ENCODE peak calls at places on chromosomes 7 and 10, in seven cellular contexts. X, H, O, Z, V, N and L are unnamed samples. For H3K9me3, the result is how much of the 10 kb centered on the place peaks cover.

GRCh38 chr7:111796671-111797070 is 234.4 kb upstream of the IMMP2L start:
- DNase-seq in Z (no peak), V (peak), O (no peak), N (no peak), H (peak), X (peak), L (no peak)

GRCh38 chr7:14836571-14837189 is 65.9 kb downstream of the DGKB start:
- DNase-seq in N (peak), O (no peak), Z (no peak), V (peak), H (no peak), X (no peak), L (no peak)

GRCh38 chr10:88270871-88271713 is 312.0 kb downstream of the RNLS start:
- DNase-seq in N (no peak), Z (no peak), O (no peak), H (no peak), X (peak), V (no peak), L (no peak)

GRCh38 chr7:6232534-6232933 is 39.9 kb downstream of the CYTH3 start:
- DNase-seq in O (peak), H (no peak), X (peak), V (no peak), Z (no peak), N (peak), L (no peak)

GRCh38 chr7:105377903-105378302 is 10.8 kb downstream of the SRPK2 start:
- DNase-seq in H (no peak), N (no peak), X (no peak), V (no peak), O (no peak), Z (no peak), L (no peak)

GRCh38 chr10:48363617-48364355 is 57.3 kb downstream of the MAPK8 start:
- DNase-seq in N (peak), Z (no peak), V (peak), X (peak), H (peak), O (no peak), L (peak)

GRCh38 chr10:3470191-3470590 is 297.6 kb upstream of the PITRM1 start:
- DNase-seq in O (no peak), Z (no peak), N (no peak), X (no peak), H (no peak), V (no peak), L (no peak)

GRCh38 chr7:124758327-124758726 is 7.3 kb downstream of the GPR37 start:
- DNase-seq in H (no peak), Z (no peak), V (no peak), N (no peak), X (no peak), O (no peak), L (no peak)

GRCh38 chr10:20623561-20623960 is 273.6 kb downstream of the NEBL start:
- DNase-seq in V (no peak), O (no peak), H (no peak), X (no peak), N (no peak), Z (no peak), L (no peak)

GRCh38 chr7:1348096-1348835 is 111.0 kb downstream of the MICALL2 start:
- DNase-seq in V (no peak), X (no peak), O (peak), N (no peak), H (no peak), Z (no peak), L (no peak)

GRCh38 chr7:108093903-108094302 is 36.3 kb downstream of the LAMB4 start:
- DNase-seq in V (no peak), O (no peak), H (no peak), X (no peak), N (no peak), Z (no peak), L (no peak)

GRCh38 chr10:22927163-22927562 is 690 bp upstream of the ARMC3 start:
- DNase-seq in V (no peak), O (no peak), H (no peak), N (no peak), X (no peak), Z (no peak), L (no peak)

GRCh38 chr10:12547301-12547771 is 198.0 kb downstream of the CAMK1D start:
- DNase-seq in H (no peak), V (no peak), X (no peak), N (no peak), O (no peak), Z (no peak), L (no peak)

GRCh38 chr7:20235303-20235702 is 18.1 kb upstream of the MACC1 start:
- DNase-seq in X (no peak), O (no peak), H (no peak), Z (no peak), V (no peak), N (no peak), L (no peak)

GRCh38 chr7:7795203-7795602 is 76.8 kb upstream of the RPA3 start:
- DNase-seq in V (no peak), Z (no peak), X (no peak), O (no peak), H (no peak), N (no peak), L (no peak)

GRCh38 chr7:113085781-113086390 is 741 bp downstream of the GPR85 start:
- DNase-seq in H (peak), O (no peak), V (no peak), Z (no peak), X (no peak), N (no peak), L (no peak)

GRCh38 chr10:844552-844951 is 87.0 kb downstream of the LARP4B start:
- DNase-seq in X (no peak), H (no peak), O (no peak), Z (no peak), N (no peak), V (no peak), L (no peak)

GRCh38 chr7:98892609-98893008 is 14.3 kb downstream of the TRRAP start:
- DNase-seq in V (no peak), X (no peak), N (no peak), O (no peak), H (no peak), Z (no peak), L (no peak)

GRCh38 chr10:30002438-30003266 is 56.7 kb downstream of the JCAD start:
- DNase-seq in N (peak), H (peak), Z (peak), X (peak), V (peak), O (peak), L (peak)

GRCh38 chr7:45066409-45066808 is 22.4 kb downstream of the NACAD start:
- DNase-seq in V (no peak), X (no peak), H (no peak), N (no peak), O (no peak), Z (no peak), L (no peak)

DNA sequence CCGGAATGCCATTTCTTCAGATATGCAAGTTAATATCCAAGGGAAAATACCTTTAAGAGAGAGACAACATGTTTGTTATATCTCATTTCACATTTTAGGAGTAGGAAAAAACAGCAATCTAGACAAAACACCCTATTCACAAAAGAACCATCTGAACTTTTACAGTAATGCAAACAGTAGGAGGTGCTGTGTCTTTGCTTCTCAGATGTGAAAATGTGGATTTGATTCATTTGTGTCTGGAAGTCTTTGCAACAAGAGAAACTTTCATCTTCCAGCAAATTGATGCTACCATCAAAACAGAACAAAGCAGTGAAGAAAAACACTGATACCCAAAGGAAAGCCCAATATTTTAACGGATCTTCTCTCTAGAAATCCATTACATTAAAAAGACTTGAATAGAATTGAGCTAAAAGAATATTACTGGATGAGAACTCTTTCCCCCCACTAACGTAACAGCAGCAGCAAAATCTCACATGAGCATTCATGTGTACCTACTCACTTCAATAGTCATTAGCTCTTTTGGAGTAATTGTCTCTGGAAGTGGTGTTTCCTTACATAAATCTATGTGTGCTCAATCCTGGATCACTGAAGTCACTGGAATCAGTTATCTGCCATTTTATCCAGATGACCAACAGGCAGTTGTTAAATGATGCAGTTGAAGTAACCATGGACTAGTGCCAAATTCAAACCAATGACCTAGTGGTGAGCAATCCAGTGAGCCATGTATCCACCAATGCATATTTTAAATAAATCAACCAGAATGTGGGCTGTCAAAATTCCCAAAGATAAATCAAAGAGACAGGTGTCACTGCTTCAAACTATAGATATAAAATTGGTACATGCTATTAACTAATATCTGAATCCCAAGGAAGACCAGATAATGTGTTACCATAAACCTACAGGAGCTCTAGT is 1.8 kb downstream of the SEMA3C start:
- DNase-seq in O (no peak), V (peak), H (peak), Z (no peak), N (no peak), X (no peak), L (no peak)
- H3K4me3 ChIP-seq in O (peak), V (no peak), H (peak), Z (peak), N (no peak), X (no peak), L (no peak)

GRCh38 chr7:64521409-64521984 is 41.4 kb downstream of the ZNF680 start:
- DNase-seq in V (no peak), Z (no peak), O (no peak), X (no peak), N (no peak), H (no peak), L (no peak)
- H3K9me3 ChIP-seq in V (half or more), Z (half or more), O (half or more), X (half or more), N (under half), H (half or more), L (under half)

GRCh38 chr10:71771204-71771603 is 2.1 kb downstream of the VSIR start:
- DNase-seq in Z (no peak), X (no peak), H (no peak), O (no peak), N (peak), V (no peak), L (no peak)

GRCh38 chr10:71769279-71769823 is 4.0 kb downstream of the VSIR start:
- DNase-seq in N (no peak), H (no peak), O (no peak), X (no peak), Z (no peak), V (no peak), L (no peak)

GRCh38 chr10:71771821-71772617 is 1.3 kb downstream of the VSIR start:
- DNase-seq in O (peak), H (peak), V (no peak), X (peak), N (peak), Z (peak), L (no peak)

GRCh38 chr10:71770255-71770654 is 3.1 kb downstream of the VSIR start:
- DNase-seq in H (no peak), O (no peak), V (no peak), N (no peak), Z (no peak), X (no peak), L (no peak)

DNA sequence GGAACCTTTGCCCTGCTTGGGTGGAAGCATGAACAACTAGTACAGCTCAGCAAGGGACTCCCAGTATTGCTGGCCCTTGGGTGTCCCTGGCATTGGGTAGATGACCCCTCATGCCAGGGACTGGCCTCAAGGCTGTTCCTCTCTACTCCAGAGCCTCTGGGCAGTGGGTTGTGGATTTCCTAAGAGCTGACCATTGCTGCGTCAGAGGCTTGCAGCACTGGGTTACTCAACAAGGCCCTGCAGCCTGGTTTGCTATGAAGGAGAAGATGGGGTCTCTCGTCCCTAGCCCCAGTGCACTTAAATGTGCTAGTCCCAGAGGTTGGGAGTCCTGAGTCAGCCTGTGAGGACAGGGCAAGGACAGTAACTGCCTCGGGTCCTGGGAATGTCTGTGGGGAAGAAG is 2.5 kb downstream of the VSIR start:
- DNase-seq in X (no peak), N (no peak), O (peak), V (no peak), H (no peak), Z (no peak), L (no peak)
- H3K4me3 ChIP-seq in X (no peak), N (no peak), O (peak), V (no peak), H (no peak), Z (peak), L (no peak)

GRCh38 chr10:38103754-38104153 is 9.6 kb downstream of the ZNF37A start:
- DNase-seq in V (no peak), N (no peak), O (no peak), H (no peak), Z (no peak), X (no peak), L (no peak)
- H3K9me3 ChIP-seq in V (under half), N (under half), O (half or more), H (half or more), Z (half or more), X (half or more), L (under half)

DNA sequence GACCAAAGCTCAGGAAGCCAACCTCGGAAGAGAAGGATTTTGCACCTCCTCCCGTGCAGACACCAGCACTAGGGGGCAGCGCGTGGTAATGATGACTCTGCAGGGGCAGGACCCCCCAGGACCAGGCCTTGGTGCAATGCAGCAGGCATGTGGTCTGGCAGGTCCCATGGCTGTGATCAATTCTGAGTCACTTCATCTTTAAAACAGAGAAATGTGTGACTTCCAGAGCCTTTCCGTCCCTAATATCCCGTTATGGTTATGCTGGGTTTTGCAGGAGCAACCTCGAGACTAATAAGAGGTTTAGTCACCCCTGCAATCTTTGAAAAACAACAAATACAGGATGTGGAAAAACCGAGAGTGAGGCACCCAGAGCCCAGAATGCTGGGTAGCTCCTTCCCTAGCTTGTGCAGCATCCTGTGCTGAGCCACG is 30.2 kb upstream of the GJD4 start:
- DNase-seq in Z (no peak), X (no peak), N (no peak), O (no peak), H (no peak), V (no peak), L (no peak)
- H3K4me3 ChIP-seq in Z (no peak), X (no peak), N (no peak), O (no peak), H (no peak), V (no peak), L (no peak)

DNA sequence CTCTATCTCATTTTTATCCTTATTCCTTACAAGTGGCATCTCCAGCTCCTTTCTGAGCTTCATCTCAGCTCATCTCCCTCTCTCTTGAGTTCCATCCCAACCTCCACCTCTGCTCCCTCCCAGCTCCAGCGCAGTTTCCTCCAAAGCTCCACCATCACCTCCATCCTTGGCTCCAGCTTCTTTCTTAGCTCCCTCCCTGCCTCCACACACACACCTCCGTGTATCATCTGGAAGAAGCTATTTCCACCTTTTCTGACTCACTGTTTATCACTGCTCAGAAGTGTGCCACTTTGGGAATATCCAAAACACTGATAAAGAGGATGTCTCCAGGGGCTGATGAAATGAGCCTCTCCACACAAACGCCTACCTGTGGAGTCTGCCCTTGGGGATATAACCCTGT is 481.4 kb downstream of the PTPRN2 start:
- DNase-seq in H (no peak), Z (no peak), O (no peak), V (no peak), N (no peak), X (no peak), L (no peak)
- H3K9me3 ChIP-seq in H (under half), Z (under half), O (under half), V (under half), N (under half), X (under half), L (under half)

GRCh38 chr7:100432053-100432452 is 2.4 kb downstream of the MEPCE start:
- DNase-seq in O (no peak), H (no peak), N (no peak), V (no peak), X (no peak), Z (no peak), L (no peak)

GRCh38 chr7:100432621-100433275 is 3.1 kb downstream of the MEPCE start:
- DNase-seq in Z (no peak), O (peak), H (no peak), X (no peak), N (no peak), V (no peak), L (no peak)

GRCh38 chr7:100429637-100430449 is at the start of gene MEPCE:
- DNase-seq in X (peak), H (peak), V (peak), N (peak), Z (peak), O (peak), L (peak)

GRCh38 chr7:100430450-100431285 is 1.0 kb downstream of the MEPCE start:
- DNase-seq in O (peak), V (no peak), H (no peak), Z (no peak), X (peak), N (peak), L (no peak)

GRCh38 chr7:100431286-100431735 is 1.7 kb downstream of the MEPCE start:
- DNase-seq in H (no peak), X (no peak), N (no peak), V (no peak), O (peak), Z (no peak), L (no peak)
- H3K4me3 ChIP-seq in H (no peak), X (no peak), N (no peak), V (peak), O (no peak), Z (peak), L (no peak)